ENCODE peak calls at places on chromosomes 1 and 21, in five cellular contexts. P is ovary, E is uterus, I is astrocyte of the spinal cord, U is foreskin fibroblast. L is an unnamed sample.
A peak's percentile ranks its signal among the peaks of the same experiment; 100 is the strongest.

GRCh38 chr1:231020816-231021215 is 19.2 kb downstream of the FAM89A start:
- DNase-seq in P (no peak), E (no peak), I (peak; percentile 19), U (peak; percentile 21), L (no peak)

GRCh38 chr1:238653693-238654321 is 732.6 kb upstream of the CHRM3 start:
- DNase-seq in P (no peak), E (no peak), I (peak; percentile 88), U (peak; percentile 8), L (no peak)

GRCh38 chr1:12460121-12460520 is 157.9 kb downstream of the DHRS3 start:
- DNase-seq in P (no peak), E (no peak), I (no peak), U (no peak), L (no peak)

GRCh38 chr1:195897072-195897471 is 711.2 kb downstream of the KCNT2 start:
- DNase-seq in P (no peak), E (no peak), I (no peak), U (peak; percentile 4), L (no peak)

GRCh38 chr1:22031214-22031962 is 21.1 kb upstream of the CDC42 start:
- DNase-seq in P (no peak), E (no peak), I (no peak), U (no peak), L (no peak)

GRCh38 chr1:110003747-110004428 is 19.3 kb downstream of the AHCYL1 start:
- DNase-seq in P (peak; percentile 76), E (peak; percentile 91), I (peak; percentile 98), U (peak; percentile 98), L (peak; percentile 98)

GRCh38 chr21:46427516-46427915 is 31.2 kb upstream of the DIP2A start:
- DNase-seq in P (no peak), E (no peak), I (no peak), U (no peak), L (no peak)

GRCh38 chr21:15752763-15753407 is 23.1 kb downstream of the USP25 start:
- DNase-seq in P (no peak), E (no peak), I (no peak), U (no peak), L (no peak)

GRCh38 chr1:31959941-31960340 is 21.8 kb upstream of the PTP4A2 start:
- DNase-seq in P (no peak), E (no peak), I (no peak), U (no peak), L (no peak)

GRCh38 chr1:178379807-178380206 is 117.0 kb downstream of the CLEC20A start:
- DNase-seq in P (no peak), E (no peak), I (no peak), U (no peak), L (no peak)
- TF ChIP-seq CTCF in P (no peak), E (no peak), I (peak; percentile 35), U (no peak), L (no peak)

GRCh38 chr1:55634516-55634915 is 419.4 kb upstream of the USP24 start:
- DNase-seq in P (peak; percentile 27), E (no peak), I (no peak), U (no peak), L (no peak)

GRCh38 chr1:55639051-55639450 is 423.9 kb upstream of the USP24 start:
- DNase-seq in P (no peak), E (no peak), I (no peak), U (no peak), L (no peak)

GRCh38 chr1:55635856-55636255 is 420.7 kb upstream of the USP24 start:
- DNase-seq in P (no peak), E (no peak), I (peak; percentile 51), U (peak; percentile 6), L (peak; percentile 50)

GRCh38 chr1:55639526-55639925 is 424.4 kb upstream of the USP24 start:
- DNase-seq in P (no peak), E (no peak), I (no peak), U (no peak), L (no peak)

GRCh38 chr1:55636691-55637090 is 421.5 kb upstream of the USP24 start:
- DNase-seq in P (no peak), E (no peak), I (peak; percentile 14), U (peak; percentile 42), L (no peak)
- H3K4me3 ChIP-seq in P (no peak overlapping the region), E (no peak overlapping the region), I (no peak overlapping the region), U (no peak overlapping the region), L (no peak overlapping the region)

GRCh38 chr1:10688409-10688786 is 108.0 kb downstream of the CASZ1 start:
- DNase-seq in P (no peak), E (no peak), I (no peak), U (no peak), L (no peak)

GRCh38 chr1:10691740-10692125 is 104.7 kb downstream of the CASZ1 start:
- DNase-seq in P (no peak), E (no peak), I (no peak), U (no peak), L (no peak)

GRCh38 chr1:10692401-10693021 is 103.9 kb downstream of the CASZ1 start:
- DNase-seq in P (no peak), E (no peak), I (no peak), U (no peak), L (no peak)

GRCh38 chr1:10691075-10691739 is 105.2 kb downstream of the CASZ1 start:
- DNase-seq in P (no peak), E (no peak), I (no peak), U (no peak), L (no peak)

GRCh38 chr1:10690484-10690883 is 106.0 kb downstream of the CASZ1 start:
- DNase-seq in P (no peak), E (no peak), I (no peak), U (no peak), L (no peak)
- TF ChIP-seq CTCF in P (no peak), E (no peak), I (no peak), U (no peak), L (no peak)

GRCh38 chr1:923131-923990 is at the start of gene SAMD11:
- DNase-seq in P (peak; percentile 69), E (peak; percentile 74), I (peak; percentile 90), U (peak; percentile 92), L (no peak)
- H3K4me3 ChIP-seq in P (peak within 1 kb of the TSS; percentile 38), E (peak within 1 kb of the TSS; percentile 40), I (peak within 1 kb of the TSS; percentile 52), U (peak within 1 kb of the TSS; percentile 41), L (peak within 1 kb of the TSS; percentile 61)

GRCh38 chr1:30380625-30380984 is 342.8 kb downstream of the MATN1 start:
- DNase-seq in P (no peak), E (no peak), I (no peak), U (no peak), L (no peak)
- TF ChIP-seq CTCF in P (no peak), E (no peak), I (no peak), U (no peak), L (no peak)

DNA sequence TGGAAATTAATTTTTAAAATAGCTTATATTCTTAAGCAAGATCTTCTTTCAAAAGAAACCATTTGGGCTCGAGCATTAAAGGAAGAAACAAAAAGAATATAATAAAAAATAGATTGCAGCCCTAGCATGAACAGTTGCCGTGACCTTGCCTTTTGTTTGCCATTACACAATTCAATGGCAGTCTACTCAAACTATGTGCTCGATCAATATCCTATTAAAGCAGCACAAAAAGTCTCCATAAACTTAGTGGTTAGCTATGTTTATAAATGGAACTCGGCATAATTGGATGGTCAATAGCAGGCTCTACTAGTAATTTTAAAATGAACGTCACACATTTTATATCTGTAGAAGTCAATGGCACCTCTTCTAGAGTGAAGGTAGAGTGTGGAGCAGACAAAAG is 256.5 kb downstream of the NFIA start:
- DNase-seq in P (no peak), E (no peak), I (no peak), U (no peak), L (no peak)
- H3K4me3 ChIP-seq in P (no peak overlapping the region), E (no peak overlapping the region), I (no peak overlapping the region), U (no peak overlapping the region), L (no peak overlapping the region)

GRCh38 chr1:167520711-167521206 is 2.4 kb upstream of the CD247 start:
- DNase-seq in P (no peak), E (no peak), I (no peak), U (no peak), L (no peak)
- TF ChIP-seq CTCF in P (no peak), E (no peak), I (no peak), U (no peak), L (no peak)

DNA sequence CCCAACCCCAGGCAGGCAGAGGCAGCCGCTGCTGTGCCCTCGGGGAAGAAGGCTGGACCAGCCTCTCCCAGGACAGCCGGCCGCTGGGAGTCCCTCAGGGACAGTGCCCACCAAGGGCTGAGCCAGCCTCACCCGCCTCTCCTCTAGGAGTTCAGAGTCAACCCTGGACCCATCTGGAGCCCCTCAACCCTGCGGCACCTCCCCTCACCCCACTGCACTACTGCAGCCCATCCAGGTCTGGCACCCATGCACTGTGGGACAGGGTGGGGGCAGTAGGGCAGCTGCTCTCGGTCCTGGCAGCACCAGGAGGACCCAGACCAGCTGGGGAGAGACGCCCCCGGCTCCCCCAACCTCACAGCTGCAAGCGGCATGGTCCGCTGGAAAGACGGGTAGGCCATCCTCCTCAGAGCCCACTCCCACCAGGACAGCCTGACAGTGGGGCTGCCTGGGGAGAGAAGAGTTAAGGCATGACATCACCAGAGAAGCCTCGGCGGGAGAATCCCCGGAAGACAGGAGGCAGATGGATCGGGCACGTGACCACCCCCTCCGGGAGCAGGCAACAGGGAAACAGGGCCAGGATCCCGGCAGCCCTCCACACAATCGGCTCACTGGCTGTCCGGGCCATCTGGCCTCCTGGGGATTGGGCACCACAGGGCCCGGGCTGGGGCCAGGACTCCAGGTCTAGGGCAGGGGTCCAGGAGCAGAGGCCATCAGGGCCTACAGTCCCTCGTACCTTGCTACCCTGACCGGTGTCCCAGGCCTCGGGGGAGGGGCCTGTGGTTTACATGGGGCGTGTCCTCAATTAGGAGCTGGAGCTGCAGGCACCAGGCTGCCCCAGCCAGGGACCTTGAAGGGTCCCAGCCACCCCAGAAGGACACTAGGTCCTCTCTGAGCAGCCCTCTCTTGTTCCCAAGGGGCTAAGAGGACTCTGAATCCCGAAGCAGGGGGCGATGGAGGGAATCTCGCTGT is 3.1 kb downstream of the ACAP3 start:
- DNase-seq in P (peak; percentile 90), E (peak; percentile 93), I (peak; percentile 67), U (peak; percentile 89), L (no peak)
- H3K4me3 ChIP-seq in P (peak overlapping the region; percentile 46), E (peak overlapping the region; percentile 66), I (peak overlapping the region; percentile 13), U (peak overlapping the region; percentile 84), L (peak overlapping the region; percentile 34)

DNA sequence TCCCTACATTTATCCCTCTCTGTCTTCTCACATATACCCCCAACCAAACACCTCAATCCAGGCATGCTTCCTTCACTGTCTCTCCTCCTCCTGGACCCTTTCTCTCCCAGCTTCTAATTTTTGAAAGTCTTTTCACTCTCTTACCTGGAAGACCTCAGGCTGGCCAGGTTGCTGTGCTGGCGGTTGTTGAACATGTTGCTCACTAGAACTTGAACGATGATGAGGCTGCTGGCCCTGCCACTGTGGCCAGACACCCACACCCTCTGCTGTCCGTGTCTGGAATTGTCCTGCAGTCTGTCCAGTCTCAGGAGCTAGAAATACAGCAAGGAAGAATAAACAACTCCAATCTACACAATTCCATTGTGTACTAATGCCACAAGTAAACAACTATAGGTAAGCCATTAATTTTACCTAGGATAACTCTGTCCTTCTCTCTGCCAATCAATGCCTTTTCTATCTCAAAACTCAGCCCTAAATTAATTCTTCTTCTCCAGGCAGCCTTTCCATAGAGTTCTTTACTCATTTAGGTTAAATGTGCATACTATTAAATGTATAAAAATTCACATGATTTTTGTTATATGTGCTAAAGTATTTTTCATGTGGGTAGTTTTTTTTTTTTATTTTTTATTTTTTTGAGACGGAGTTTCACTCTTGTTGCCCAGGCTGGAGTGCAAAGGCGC is 5.1 kb upstream of the CTSK start:
- DNase-seq in P (peak; percentile 42), E (peak; percentile 41), I (peak; percentile 68), U (peak; percentile 92), L (no peak)
- TF ChIP-seq CTCF in P (peak; percentile 29), E (peak; percentile 55), I (peak; percentile 87), U (peak; percentile 87), L (peak; percentile 85)

L was measured in BJ.